ENCODE peak calls at places on chromosomes 3 and 15, in six cellular contexts. Q is breast epithelium; G is CD4-positive, alpha-beta memory T cell; F is AG04450; R is CD4-positive, alpha-beta T cell; K is ovary. P is an unnamed sample.
A peak's percentile ranks its signal among the peaks of the same experiment; 100 is the strongest.

GRCh38 chr15:31776039-31776438 is 254.3 kb upstream of the CHRNA7 start:
- DNase-seq in G (no peak), K (no peak), F (no peak), R (no peak), Q (no peak), P (no peak)

GRCh38 chr15:27855137-27855536 is 244.0 kb downstream of the OCA2 start:
- DNase-seq in Q (no peak), K (no peak), R (no peak), F (no peak), G (no peak), P (no peak)

GRCh38 chr3:119663885-119664284 is 3.5 kb upstream of the POPDC2 start:
- DNase-seq in K (no peak), F (no peak), Q (no peak), R (no peak), G (no peak), P (no peak)

GRCh38 chr3:105555206-105555605 is 188.5 kb downstream of the ALCAM start:
- DNase-seq in K (no peak), Q (no peak), F (no peak), R (no peak), G (no peak), P (no peak)

GRCh38 chr15:66835558-66835878 is 133.5 kb downstream of the SMAD6 start:
- DNase-seq in F (no peak), R (no peak), Q (no peak), K (no peak), G (no peak), P (no peak)

GRCh38 chr3:39521456-39521855 is 54.0 kb downstream of the MOBP start:
- DNase-seq in G (no peak), K (no peak), Q (no peak), F (no peak), R (no peak), P (no peak)

GRCh38 chr3:39501059-39501458 is 33.6 kb downstream of the MOBP start:
- DNase-seq in F (no peak), R (no peak), Q (no peak), K (no peak), G (no peak), P (no peak)

GRCh38 chr3:138908815-138909214 is 38.1 kb downstream of the FOXL2 start:
- DNase-seq in K (no peak), G (no peak), F (no peak), R (no peak), Q (no peak), P (no peak)

GRCh38 chr3:34843479-34843870 is 795.9 kb upstream of the ARPP21 start:
- DNase-seq in Q (no peak), G (no peak), K (no peak), F (no peak), R (no peak), P (no peak)

GRCh38 chr3:172808969-172809546 is 58.5 kb downstream of the ECT2 start:
- DNase-seq in Q (no peak), R (no peak), F (peak; percentile 10), K (no peak), G (peak; percentile 8), P (no peak)

GRCh38 chr15:90306560-90306959 is 41.1 kb downstream of the NGRN start:
- DNase-seq in R (no peak), G (peak; percentile 17), Q (no peak), F (no peak), K (no peak), P (no peak)

GRCh38 chr3:136783708-136784191 is 31.6 kb upstream of the STAG1 start:
- DNase-seq in F (no peak), Q (no peak), R (no peak), K (no peak), G (no peak), P (no peak)

GRCh38 chr3:76651784-76652183 is 388.1 kb upstream of the ROBO2 start:
- DNase-seq in G (no peak), R (no peak), F (no peak), K (no peak), Q (no peak), P (no peak)

GRCh38 chr3:16066975-16067374 is 107.5 kb upstream of the GALNT15 start:
- DNase-seq in F (no peak), R (no peak), K (no peak), Q (no peak), G (no peak), P (no peak)

GRCh38 chr3:16066545-16066944 is 107.9 kb upstream of the GALNT15 start:
- DNase-seq in K (no peak), Q (no peak), R (no peak), F (no peak), G (no peak), P (no peak)

GRCh38 chr3:16063603-16064002 is 110.9 kb upstream of the GALNT15 start:
- DNase-seq in G (no peak), R (no peak), F (no peak), K (no peak), Q (peak; percentile 56), P (no peak)

GRCh38 chr3:16067837-16068471 is 106.5 kb upstream of the GALNT15 start:
- DNase-seq in F (no peak), G (no peak), K (no peak), R (no peak), Q (no peak), P (no peak)

DNA sequence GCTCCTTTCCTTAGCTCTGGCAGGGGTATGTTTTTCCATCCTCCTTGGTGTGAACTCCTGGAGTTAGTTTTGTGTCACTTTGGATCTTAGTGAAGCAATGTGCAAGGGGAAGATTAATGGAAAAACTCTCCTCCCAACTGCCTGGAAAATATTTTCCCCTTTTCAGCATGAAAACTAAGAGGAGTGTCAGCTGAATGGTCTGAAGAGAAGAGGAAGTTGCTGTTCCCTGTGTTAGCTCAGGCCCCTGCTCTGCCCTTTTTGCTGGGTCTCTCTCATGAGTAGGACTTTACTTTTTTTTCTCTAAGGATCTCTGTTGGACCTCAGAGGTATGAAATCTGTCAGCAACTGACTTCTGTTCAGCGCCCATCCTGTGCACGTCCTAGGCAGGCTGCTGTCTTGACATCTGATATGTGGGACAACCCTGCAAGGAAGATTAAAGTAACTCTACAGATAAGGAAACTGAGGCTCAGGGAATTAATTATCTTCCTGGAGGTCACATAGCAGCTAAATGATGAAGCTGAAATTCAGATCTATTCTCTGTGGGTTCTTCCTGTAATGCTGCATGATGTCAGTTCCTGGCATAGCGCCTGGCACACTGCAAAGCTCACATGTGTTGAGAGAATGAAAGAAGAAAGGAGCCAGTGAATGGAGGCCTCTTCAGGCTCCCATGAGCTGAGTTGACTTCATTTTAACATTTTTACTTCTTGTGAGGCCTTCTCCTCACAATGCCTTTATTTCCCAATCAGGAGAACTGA is 109.6 kb upstream of the GALNT15 start:
- DNase-seq in R (no peak), G (no peak), Q (peak; percentile 75), K (peak; percentile 81), F (peak; percentile 82), P (no peak)
- H3K27me3 ChIP-seq in R (no peaks in the 10 kb centered on the region), G (no peaks in the 10 kb centered on the region), Q (no peaks in the 10 kb centered on the region), K (no peaks in the 10 kb centered on the region), F (no peaks in the 10 kb centered on the region), P (no peaks in the 10 kb centered on the region)

DNA sequence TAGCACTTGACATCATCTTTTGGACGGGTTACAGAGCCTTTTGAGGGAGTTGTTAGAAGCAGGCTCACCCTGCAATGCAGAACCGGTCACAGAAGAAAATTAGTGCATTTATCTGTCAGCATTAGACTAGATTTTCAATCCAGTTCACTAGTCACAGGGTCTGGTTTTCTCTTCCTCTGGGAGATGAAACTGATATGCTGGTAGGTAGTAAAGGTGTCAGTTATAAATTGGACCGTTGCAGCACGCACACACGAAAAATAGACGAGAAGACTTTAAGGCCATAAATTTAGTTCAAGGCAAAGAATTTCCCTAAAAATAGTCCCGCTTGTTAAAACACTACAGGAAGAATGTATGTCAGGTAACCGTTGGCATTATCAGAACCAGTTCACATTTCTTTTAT is 532.2 kb upstream of the ATP11B start:
- DNase-seq in F (no peak), Q (no peak), K (no peak), R (no peak), G (no peak), P (no peak)
- H3K27me3 ChIP-seq in F (no peaks in the 10 kb centered on the region), Q (peaks cover 17% of the 10 kb centered on the region), K (no peaks in the 10 kb centered on the region), R (no peaks in the 10 kb centered on the region), G (no peaks in the 10 kb centered on the region), P (no peaks in the 10 kb centered on the region)

GRCh38 chr3:99871231-99871898 is 53.7 kb downstream of the CMSS1 start:
- DNase-seq in F (no peak), G (no peak), R (no peak), Q (no peak), K (no peak), P (no peak)

GRCh38 chr3:99868438-99868723 is 50.7 kb downstream of the CMSS1 start:
- DNase-seq in Q (no peak), R (no peak), F (no peak), G (peak; percentile 15), K (no peak), P (no peak)

GRCh38 chr3:99870712-99871111 is 53.0 kb downstream of the CMSS1 start:
- DNase-seq in K (no peak), R (no peak), Q (no peak), G (no peak), F (no peak), P (no peak)

GRCh38 chr3:99867594-99868437 is 50.2 kb downstream of the CMSS1 start:
- DNase-seq in G (no peak), R (no peak), Q (no peak), F (no peak), K (no peak), P (no peak)

DNA sequence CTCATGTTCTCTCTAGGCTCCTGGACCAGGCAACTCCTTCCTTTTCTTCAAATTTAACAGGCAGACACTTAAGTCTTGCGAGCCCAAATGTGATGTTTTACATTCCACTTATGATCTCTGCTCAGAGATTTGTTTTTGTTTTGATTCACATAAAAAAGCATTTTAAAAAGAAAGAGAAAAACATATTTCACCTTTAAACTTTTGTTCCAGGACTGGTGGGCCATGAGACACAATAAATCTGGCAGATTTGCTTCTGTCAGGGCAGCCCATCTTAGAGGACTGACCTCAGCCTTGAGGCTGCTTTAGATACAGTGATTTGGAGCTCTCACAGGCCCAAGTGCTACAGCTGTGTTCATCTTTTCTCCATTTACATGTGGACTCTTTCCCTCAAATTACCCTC is 52.0 kb downstream of the CMSS1 start:
- DNase-seq in K (peak; percentile 62), Q (no peak), R (no peak), G (no peak), F (no peak), P (no peak)
- H3K27me3 ChIP-seq in K (no peaks in the 10 kb centered on the region), Q (no peaks in the 10 kb centered on the region), R (no peaks in the 10 kb centered on the region), G (no peaks in the 10 kb centered on the region), F (no peaks in the 10 kb centered on the region), P (no peaks in the 10 kb centered on the region)

GRCh38 chr15:59420986-59421618 is 16.9 kb upstream of the FAM81A start:
- DNase-seq in R (no peak), G (no peak), F (no peak), K (no peak), Q (no peak), P (no peak)
- H3K27me3 ChIP-seq in R (peaks cover 3% of the 10 kb centered on the region), G (no peaks in the 10 kb centered on the region), F (peaks cover 9% of the 10 kb centered on the region), K (no peaks in the 10 kb centered on the region), Q (no peaks in the 10 kb centered on the region), P (no peaks in the 10 kb centered on the region)

GRCh38 chr3:128429275-128429674 is 37.4 kb downstream of the DNAJB8 start:
- DNase-seq in R (no peak), K (no peak), G (no peak), Q (no peak), F (no peak), P (no peak)
- H3K27me3 ChIP-seq in R (peaks cover 46% of the 10 kb centered on the region), K (no peaks in the 10 kb centered on the region), G (peaks cover 4% of the 10 kb centered on the region), Q (no peaks in the 10 kb centered on the region), F (peaks cover 34% of the 10 kb centered on the region), P (peaks cover 11% of the 10 kb centered on the region)